ENCODE peak calls at places on chromosomes 7 and 10, in nine cellular contexts. One of them, this sample, is unnamed.
A peak's percentile ranks its signal among the peaks of the same experiment; 100 is the strongest.

GRCh38 chr10:3401491-3401938 is 228.9 kb upstream of the PITRM1 start:
- DNase-seq in Karpas-422: no peak
- DNase-seq in HL-60: no peak
- DNase-seq in A549: no peak
- DNase-seq in stimulated activated CD8-positive, alpha-beta memory T cell treated with anti-CD3 and anti-CD28 coated beads, Interleukin-2, amount 100 ng/mL, for 48 hours: no peak
- DNase-seq in NCI-H2029: no peak
- DNase-seq in NCI-H2081: no peak
- DNase-seq in activated naive CD4-positive, alpha-beta T cell treated with Interleukin-2 at 50 U/mL for 16 hours: no peak
- DNase-seq in EH: peak; percentile 95
- DNase-seq in this sample: no peak

GRCh38 chr7:38905026-38905759 is 3.8 kb downstream of the VPS41 start:
- DNase-seq in Karpas-422: no peak
- DNase-seq in HL-60: no peak
- DNase-seq in A549: no peak
- DNase-seq in stimulated activated CD8-positive, alpha-beta memory T cell treated with anti-CD3 and anti-CD28 coated beads, Interleukin-2, amount 100 ng/mL, for 48 hours: no peak
- DNase-seq in NCI-H2029: no peak
- DNase-seq in NCI-H2081: no peak
- DNase-seq in activated naive CD4-positive, alpha-beta T cell treated with Interleukin-2 at 50 U/mL for 16 hours: no peak
- DNase-seq in EH: peak; percentile 9
- DNase-seq in this sample: no peak

GRCh38 chr7:81767883-81768282 is 2.0 kb downstream of the HGF start:
- DNase-seq in Karpas-422: no peak
- DNase-seq in HL-60: no peak
- DNase-seq in A549: no peak
- DNase-seq in stimulated activated CD8-positive, alpha-beta memory T cell treated with anti-CD3 and anti-CD28 coated beads, Interleukin-2, amount 100 ng/mL, for 48 hours: no peak
- DNase-seq in NCI-H2029: no peak
- DNase-seq in NCI-H2081: peak; percentile 75
- DNase-seq in activated naive CD4-positive, alpha-beta T cell treated with Interleukin-2 at 50 U/mL for 16 hours: no peak
- DNase-seq in EH: peak; percentile 42
- DNase-seq in this sample: no peak

GRCh38 chr10:25174461-25175230 is at the start of gene GPR158:
- DNase-seq in Karpas-422: no peak
- DNase-seq in HL-60: peak; percentile 30
- DNase-seq in A549: peak; percentile 92
- DNase-seq in stimulated activated CD8-positive, alpha-beta memory T cell treated with anti-CD3 and anti-CD28 coated beads, Interleukin-2, amount 100 ng/mL, for 48 hours: peak; percentile 33
- DNase-seq in NCI-H2029: peak; percentile 63
- DNase-seq in NCI-H2081: peak; percentile 89
- DNase-seq in activated naive CD4-positive, alpha-beta T cell treated with Interleukin-2 at 50 U/mL for 16 hours: peak; percentile 34
- DNase-seq in EH: peak; percentile 84
- DNase-seq in this sample: peak; percentile 22

GRCh38 chr10:96880575-96880974 is 48.5 kb downstream of the LCOR start:
- DNase-seq in Karpas-422: no peak
- DNase-seq in HL-60: no peak
- DNase-seq in A549: no peak
- DNase-seq in stimulated activated CD8-positive, alpha-beta memory T cell treated with anti-CD3 and anti-CD28 coated beads, Interleukin-2, amount 100 ng/mL, for 48 hours: no peak
- DNase-seq in NCI-H2029: no peak
- DNase-seq in NCI-H2081: no peak
- DNase-seq in activated naive CD4-positive, alpha-beta T cell treated with Interleukin-2 at 50 U/mL for 16 hours: no peak
- DNase-seq in EH: no peak
- DNase-seq in this sample: no peak

GRCh38 chr10:106959521-106959920 is 205.0 kb downstream of the SORCS1 start:
- DNase-seq in Karpas-422: no peak
- DNase-seq in HL-60: no peak
- DNase-seq in A549: no peak
- DNase-seq in stimulated activated CD8-positive, alpha-beta memory T cell treated with anti-CD3 and anti-CD28 coated beads, Interleukin-2, amount 100 ng/mL, for 48 hours: no peak
- DNase-seq in NCI-H2029: no peak
- DNase-seq in NCI-H2081: no peak
- DNase-seq in activated naive CD4-positive, alpha-beta T cell treated with Interleukin-2 at 50 U/mL for 16 hours: no peak
- DNase-seq in EH: no peak
- DNase-seq in this sample: no peak

GRCh38 chr7:148084138-148084537 is 506.4 kb upstream of the C7orf33 start:
- DNase-seq in Karpas-422: peak; percentile 79
- DNase-seq in HL-60: no peak
- DNase-seq in A549: peak; percentile 35
- DNase-seq in stimulated activated CD8-positive, alpha-beta memory T cell treated with anti-CD3 and anti-CD28 coated beads, Interleukin-2, amount 100 ng/mL, for 48 hours: peak; percentile 2
- DNase-seq in NCI-H2029: peak; percentile 59
- DNase-seq in NCI-H2081: peak; percentile 82
- DNase-seq in activated naive CD4-positive, alpha-beta T cell treated with Interleukin-2 at 50 U/mL for 16 hours: no peak
- DNase-seq in EH: peak; percentile 15
- DNase-seq in this sample: peak; percentile 2

GRCh38 chr10:7046615-7047014 is 364.2 kb downstream of the SFMBT2 start:
- DNase-seq in Karpas-422: no peak
- DNase-seq in HL-60: no peak
- DNase-seq in A549: no peak
- DNase-seq in stimulated activated CD8-positive, alpha-beta memory T cell treated with anti-CD3 and anti-CD28 coated beads, Interleukin-2, amount 100 ng/mL, for 48 hours: no peak
- DNase-seq in NCI-H2029: no peak
- DNase-seq in NCI-H2081: no peak
- DNase-seq in activated naive CD4-positive, alpha-beta T cell treated with Interleukin-2 at 50 U/mL for 16 hours: no peak
- DNase-seq in EH: no peak
- DNase-seq in this sample: no peak

GRCh38 chr10:102919992-102920736 is 2.1 kb downstream of the CNNM2 start:
- DNase-seq in Karpas-422: no peak
- DNase-seq in HL-60: no peak
- DNase-seq in A549: no peak
- DNase-seq in stimulated activated CD8-positive, alpha-beta memory T cell treated with anti-CD3 and anti-CD28 coated beads, Interleukin-2, amount 100 ng/mL, for 48 hours: no peak
- DNase-seq in NCI-H2029: no peak
- DNase-seq in NCI-H2081: no peak
- DNase-seq in activated naive CD4-positive, alpha-beta T cell treated with Interleukin-2 at 50 U/mL for 16 hours: no peak
- DNase-seq in EH: peak; percentile 21
- DNase-seq in this sample: no peak

GRCh38 chr10:29691564-29692064 is 56.8 kb upstream of the SVIL start:
- DNase-seq in Karpas-422: no peak
- DNase-seq in HL-60: no peak
- DNase-seq in A549: no peak
- DNase-seq in stimulated activated CD8-positive, alpha-beta memory T cell treated with anti-CD3 and anti-CD28 coated beads, Interleukin-2, amount 100 ng/mL, for 48 hours: no peak
- DNase-seq in NCI-H2029: no peak
- DNase-seq in NCI-H2081: no peak
- DNase-seq in activated naive CD4-positive, alpha-beta T cell treated with Interleukin-2 at 50 U/mL for 16 hours: no peak
- DNase-seq in EH: peak; percentile 51
- DNase-seq in this sample: no peak

GRCh38 chr7:148260605-148261004 is 330.0 kb upstream of the C7orf33 start:
- DNase-seq in Karpas-422: no peak
- DNase-seq in HL-60: no peak
- DNase-seq in A549: no peak
- DNase-seq in stimulated activated CD8-positive, alpha-beta memory T cell treated with anti-CD3 and anti-CD28 coated beads, Interleukin-2, amount 100 ng/mL, for 48 hours: no peak
- DNase-seq in NCI-H2029: no peak
- DNase-seq in NCI-H2081: no peak
- DNase-seq in activated naive CD4-positive, alpha-beta T cell treated with Interleukin-2 at 50 U/mL for 16 hours: no peak
- DNase-seq in EH: no peak
- DNase-seq in this sample: no peak

GRCh38 chr10:131928248-131929095 is 27.7 kb downstream of the PPP2R2D start:
- DNase-seq in Karpas-422: no peak
- DNase-seq in HL-60: no peak
- DNase-seq in A549: no peak
- DNase-seq in stimulated activated CD8-positive, alpha-beta memory T cell treated with anti-CD3 and anti-CD28 coated beads, Interleukin-2, amount 100 ng/mL, for 48 hours: peak; percentile 59
- DNase-seq in NCI-H2029: no peak
- DNase-seq in NCI-H2081: no peak
- DNase-seq in activated naive CD4-positive, alpha-beta T cell treated with Interleukin-2 at 50 U/mL for 16 hours: peak; percentile 59
- DNase-seq in EH: peak; percentile 34
- DNase-seq in this sample: no peak

GRCh38 chr10:104306897-104307296 is 31.4 kb downstream of the ITPRIP start:
- DNase-seq in Karpas-422: no peak
- DNase-seq in HL-60: no peak
- DNase-seq in A549: no peak
- DNase-seq in stimulated activated CD8-positive, alpha-beta memory T cell treated with anti-CD3 and anti-CD28 coated beads, Interleukin-2, amount 100 ng/mL, for 48 hours: no peak
- DNase-seq in NCI-H2029: no peak
- DNase-seq in NCI-H2081: no peak
- DNase-seq in activated naive CD4-positive, alpha-beta T cell treated with Interleukin-2 at 50 U/mL for 16 hours: no peak
- DNase-seq in EH: no peak
- DNase-seq in this sample: no peak

GRCh38 chr7:44530990-44531389 is 10.1 kb downstream of the NPC1L1 start:
- DNase-seq in Karpas-422: no peak
- DNase-seq in HL-60: no peak
- DNase-seq in A549: no peak
- DNase-seq in stimulated activated CD8-positive, alpha-beta memory T cell treated with anti-CD3 and anti-CD28 coated beads, Interleukin-2, amount 100 ng/mL, for 48 hours: no peak
- DNase-seq in NCI-H2029: peak; percentile 74
- DNase-seq in NCI-H2081: no peak
- DNase-seq in activated naive CD4-positive, alpha-beta T cell treated with Interleukin-2 at 50 U/mL for 16 hours: no peak
- DNase-seq in EH: no peak
- DNase-seq in this sample: no peak

GRCh38 chr7:6419310-6419773 is 28.4 kb downstream of the DAGLB start:
- DNase-seq in Karpas-422: no peak
- DNase-seq in HL-60: no peak
- DNase-seq in A549: no peak
- DNase-seq in stimulated activated CD8-positive, alpha-beta memory T cell treated with anti-CD3 and anti-CD28 coated beads, Interleukin-2, amount 100 ng/mL, for 48 hours: no peak
- DNase-seq in NCI-H2029: no peak
- DNase-seq in NCI-H2081: no peak
- DNase-seq in activated naive CD4-positive, alpha-beta T cell treated with Interleukin-2 at 50 U/mL for 16 hours: no peak
- DNase-seq in EH: no peak
- DNase-seq in this sample: no peak

GRCh38 chr10:115092258-115092554 is 959 bp upstream of the ATRNL1 start:
- DNase-seq in Karpas-422: no peak
- DNase-seq in HL-60: no peak
- DNase-seq in A549: no peak
- DNase-seq in stimulated activated CD8-positive, alpha-beta memory T cell treated with anti-CD3 and anti-CD28 coated beads, Interleukin-2, amount 100 ng/mL, for 48 hours: no peak
- DNase-seq in NCI-H2029: no peak
- DNase-seq in NCI-H2081: no peak
- DNase-seq in activated naive CD4-positive, alpha-beta T cell treated with Interleukin-2 at 50 U/mL for 16 hours: no peak
- DNase-seq in EH: peak; percentile 8
- DNase-seq in this sample: no peak

GRCh38 chr10:117441366-117441765 is 66.1 kb upstream of the PDZD8 start:
- DNase-seq in Karpas-422: no peak
- DNase-seq in HL-60: no peak
- DNase-seq in A549: no peak
- DNase-seq in stimulated activated CD8-positive, alpha-beta memory T cell treated with anti-CD3 and anti-CD28 coated beads, Interleukin-2, amount 100 ng/mL, for 48 hours: no peak
- DNase-seq in NCI-H2029: no peak
- DNase-seq in NCI-H2081: no peak
- DNase-seq in activated naive CD4-positive, alpha-beta T cell treated with Interleukin-2 at 50 U/mL for 16 hours: no peak
- DNase-seq in EH: peak; percentile 35
- DNase-seq in this sample: no peak

GRCh38 chr10:57983226-57983870 is 284.3 kb downstream of the IPMK start:
- DNase-seq in Karpas-422: no peak
- DNase-seq in HL-60: no peak
- DNase-seq in A549: no peak
- DNase-seq in stimulated activated CD8-positive, alpha-beta memory T cell treated with anti-CD3 and anti-CD28 coated beads, Interleukin-2, amount 100 ng/mL, for 48 hours: no peak
- DNase-seq in NCI-H2029: no peak
- DNase-seq in NCI-H2081: no peak
- DNase-seq in activated naive CD4-positive, alpha-beta T cell treated with Interleukin-2 at 50 U/mL for 16 hours: no peak
- DNase-seq in EH: peak; percentile 14
- DNase-seq in this sample: no peak

GRCh38 chr7:27300401-27300800 is 57.8 kb downstream of the EVX1 start:
- DNase-seq in Karpas-422: no peak
- DNase-seq in HL-60: peak; percentile 43
- DNase-seq in A549: no peak
- DNase-seq in stimulated activated CD8-positive, alpha-beta memory T cell treated with anti-CD3 and anti-CD28 coated beads, Interleukin-2, amount 100 ng/mL, for 48 hours: no peak
- DNase-seq in NCI-H2029: no peak
- DNase-seq in NCI-H2081: no peak
- DNase-seq in activated naive CD4-positive, alpha-beta T cell treated with Interleukin-2 at 50 U/mL for 16 hours: no peak
- DNase-seq in EH: peak; percentile 10
- DNase-seq in this sample: no peak

GRCh38 chr7:134289423-134289822 is 27.3 kb downstream of the SLC35B4 start:
- DNase-seq in Karpas-422: no peak
- DNase-seq in HL-60: no peak
- DNase-seq in A549: no peak
- DNase-seq in stimulated activated CD8-positive, alpha-beta memory T cell treated with anti-CD3 and anti-CD28 coated beads, Interleukin-2, amount 100 ng/mL, for 48 hours: no peak
- DNase-seq in NCI-H2029: no peak
- DNase-seq in NCI-H2081: no peak
- DNase-seq in activated naive CD4-positive, alpha-beta T cell treated with Interleukin-2 at 50 U/mL for 16 hours: no peak
- DNase-seq in EH: peak; percentile 26
- DNase-seq in this sample: no peak

GRCh38 chr7:113918946-113919345 is at the start of gene PPP1R3A:
- DNase-seq in Karpas-422: peak; percentile 39
- DNase-seq in HL-60: no peak
- DNase-seq in A549: no peak
- DNase-seq in stimulated activated CD8-positive, alpha-beta memory T cell treated with anti-CD3 and anti-CD28 coated beads, Interleukin-2, amount 100 ng/mL, for 48 hours: no peak
- DNase-seq in NCI-H2029: no peak
- DNase-seq in NCI-H2081: no peak
- DNase-seq in activated naive CD4-positive, alpha-beta T cell treated with Interleukin-2 at 50 U/mL for 16 hours: no peak
- DNase-seq in EH: peak; percentile 7
- DNase-seq in this sample: no peak

GRCh38 chr7:39217752-39218151 is 240.0 kb downstream of the POU6F2 start:
- DNase-seq in Karpas-422: no peak
- DNase-seq in HL-60: no peak
- DNase-seq in A549: no peak
- DNase-seq in stimulated activated CD8-positive, alpha-beta memory T cell treated with anti-CD3 and anti-CD28 coated beads, Interleukin-2, amount 100 ng/mL, for 48 hours: no peak
- DNase-seq in NCI-H2029: no peak
- DNase-seq in NCI-H2081: peak; percentile 53
- DNase-seq in activated naive CD4-positive, alpha-beta T cell treated with Interleukin-2 at 50 U/mL for 16 hours: no peak
- DNase-seq in EH: no peak
- DNase-seq in this sample: no peak

GRCh38 chr7:155824195-155824915 is 12.1 kb upstream of the SHH start:
- DNase-seq in Karpas-422: no peak
- DNase-seq in HL-60: no peak
- DNase-seq in A549: no peak
- DNase-seq in stimulated activated CD8-positive, alpha-beta memory T cell treated with anti-CD3 and anti-CD28 coated beads, Interleukin-2, amount 100 ng/mL, for 48 hours: no peak
- DNase-seq in NCI-H2029: peak; percentile 28
- DNase-seq in NCI-H2081: no peak
- DNase-seq in activated naive CD4-positive, alpha-beta T cell treated with Interleukin-2 at 50 U/mL for 16 hours: no peak
- DNase-seq in EH: no peak
- DNase-seq in this sample: no peak

GRCh38 chr7:4129481-4130122 is 552.5 kb upstream of the FOXK1 start:
- DNase-seq in Karpas-422: no peak
- DNase-seq in HL-60: no peak
- DNase-seq in A549: no peak
- DNase-seq in stimulated activated CD8-positive, alpha-beta memory T cell treated with anti-CD3 and anti-CD28 coated beads, Interleukin-2, amount 100 ng/mL, for 48 hours: no peak
- DNase-seq in NCI-H2029: no peak
- DNase-seq in NCI-H2081: no peak
- DNase-seq in activated naive CD4-positive, alpha-beta T cell treated with Interleukin-2 at 50 U/mL for 16 hours: no peak
- DNase-seq in EH: no peak
- DNase-seq in this sample: no peak

GRCh38 chr10:27683226-27683625 is 62.4 kb downstream of the MKX start:
- DNase-seq in Karpas-422: no peak
- DNase-seq in HL-60: no peak
- DNase-seq in A549: no peak
- DNase-seq in stimulated activated CD8-positive, alpha-beta memory T cell treated with anti-CD3 and anti-CD28 coated beads, Interleukin-2, amount 100 ng/mL, for 48 hours: no peak
- DNase-seq in NCI-H2029: no peak
- DNase-seq in NCI-H2081: no peak
- DNase-seq in activated naive CD4-positive, alpha-beta T cell treated with Interleukin-2 at 50 U/mL for 16 hours: no peak
- DNase-seq in EH: no peak
- DNase-seq in this sample: no peak

GRCh38 chr7:47225387-47226170 is 356.3 kb downstream of the TNS3 start:
- DNase-seq in Karpas-422: no peak
- DNase-seq in HL-60: no peak
- DNase-seq in A549: no peak
- DNase-seq in stimulated activated CD8-positive, alpha-beta memory T cell treated with anti-CD3 and anti-CD28 coated beads, Interleukin-2, amount 100 ng/mL, for 48 hours: no peak
- DNase-seq in NCI-H2029: no peak
- DNase-seq in NCI-H2081: no peak
- DNase-seq in activated naive CD4-positive, alpha-beta T cell treated with Interleukin-2 at 50 U/mL for 16 hours: no peak
- DNase-seq in EH: peak; percentile 30
- DNase-seq in this sample: no peak

GRCh38 chr7:151849879-151850260 is 27.0 kb downstream of the PRKAG2 start:
- DNase-seq in Karpas-422: no peak
- DNase-seq in HL-60: no peak
- DNase-seq in A549: no peak
- DNase-seq in stimulated activated CD8-positive, alpha-beta memory T cell treated with anti-CD3 and anti-CD28 coated beads, Interleukin-2, amount 100 ng/mL, for 48 hours: no peak
- DNase-seq in NCI-H2029: no peak
- DNase-seq in NCI-H2081: no peak
- DNase-seq in activated naive CD4-positive, alpha-beta T cell treated with Interleukin-2 at 50 U/mL for 16 hours: no peak
- DNase-seq in EH: no peak
- DNase-seq in this sample: no peak

GRCh38 chr7:18515067-18515466 is 19.5 kb downstream of the HDAC9 start:
- DNase-seq in Karpas-422: no peak
- DNase-seq in HL-60: no peak
- DNase-seq in A549: no peak
- DNase-seq in stimulated activated CD8-positive, alpha-beta memory T cell treated with anti-CD3 and anti-CD28 coated beads, Interleukin-2, amount 100 ng/mL, for 48 hours: no peak
- DNase-seq in NCI-H2029: no peak
- DNase-seq in NCI-H2081: no peak
- DNase-seq in activated naive CD4-positive, alpha-beta T cell treated with Interleukin-2 at 50 U/mL for 16 hours: no peak
- DNase-seq in EH: peak; percentile 67
- DNase-seq in this sample: no peak